ENCODE peak calls at places on chromosomes 7 and 10, in eight cellular contexts. N is heart left ventricle, E is A549, J is sigmoid colon, T is IMR-90, A is tibial nerve, L is body of pancreas, C is esophagus muscularis mucosa. O is an unnamed sample.

GRCh38 chr7:31192996-31193395 is 140.9 kb downstream of the ADCYAP1R1 start:
- DNase-seq in J (no peak), N (peak), T (peak), L (peak), C (no peak), E (peak), A (peak), O (peak)

GRCh38 chr10:70974351-70974901 is 86.1 kb upstream of the PCBD1 start:
- DNase-seq in T (peak), J (no peak), L (no peak), E (peak), N (no peak), C (no peak), A (no peak), O (peak)

GRCh38 chr10:110356628-110357245 is 52.0 kb upstream of the SMNDC1 start:
- DNase-seq in A (no peak), T (peak), J (no peak), E (no peak), C (no peak), L (no peak), N (no peak), O (no peak)

GRCh38 chr10:116590590-116591444 is at the start of gene PNLIPRP1:
- DNase-seq in J (no peak), A (no peak), L (peak), N (no peak), C (no peak), E (no peak), T (no peak), O (no peak)

GRCh38 chr10:79342811-79343541 is 4.3 kb upstream of the PPIF start:
- DNase-seq in J (no peak), A (no peak), L (peak), E (no peak), N (no peak), C (no peak), T (peak), O (no peak)

GRCh38 chr7:105839271-105839670 is 37.1 kb downstream of the ATXN7L1 start:
- DNase-seq in T (no peak), N (no peak), J (no peak), L (no peak), E (no peak), A (no peak), C (no peak), O (no peak)

GRCh38 chr7:39195967-39196366 is 218.3 kb downstream of the POU6F2 start:
- DNase-seq in L (no peak), J (no peak), N (no peak), C (no peak), T (no peak), E (no peak), A (no peak), O (no peak)

GRCh38 chr10:16030562-16030961 is 170.3 kb upstream of the MINDY3 start:
- DNase-seq in E (no peak), A (no peak), C (no peak), N (no peak), T (no peak), L (no peak), J (no peak), O (no peak)

GRCh38 chr7:114791771-114792170 is 130.1 kb upstream of the MDFIC start:
- DNase-seq in J (no peak), A (no peak), L (no peak), C (no peak), T (peak), E (no peak), N (no peak), O (no peak)

GRCh38 chr10:102629661-102630614 is 14.3 kb upstream of the TRIM8 start:
- DNase-seq in L (no peak), N (peak), J (peak), E (no peak), A (no peak), C (no peak), T (peak), O (peak)

GRCh38 chr7:126856691-126857291 is 395.9 kb downstream of the GRM8 start:
- DNase-seq in N (no peak), A (no peak), E (no peak), L (no peak), C (no peak), J (no peak), T (no peak), O (peak)

GRCh38 chr10:113895018-113895417 is 40.6 kb downstream of the NHLRC2 start:
- DNase-seq in L (no peak), A (no peak), N (no peak), J (no peak), E (no peak), C (no peak), T (peak), O (no peak)

DNA sequence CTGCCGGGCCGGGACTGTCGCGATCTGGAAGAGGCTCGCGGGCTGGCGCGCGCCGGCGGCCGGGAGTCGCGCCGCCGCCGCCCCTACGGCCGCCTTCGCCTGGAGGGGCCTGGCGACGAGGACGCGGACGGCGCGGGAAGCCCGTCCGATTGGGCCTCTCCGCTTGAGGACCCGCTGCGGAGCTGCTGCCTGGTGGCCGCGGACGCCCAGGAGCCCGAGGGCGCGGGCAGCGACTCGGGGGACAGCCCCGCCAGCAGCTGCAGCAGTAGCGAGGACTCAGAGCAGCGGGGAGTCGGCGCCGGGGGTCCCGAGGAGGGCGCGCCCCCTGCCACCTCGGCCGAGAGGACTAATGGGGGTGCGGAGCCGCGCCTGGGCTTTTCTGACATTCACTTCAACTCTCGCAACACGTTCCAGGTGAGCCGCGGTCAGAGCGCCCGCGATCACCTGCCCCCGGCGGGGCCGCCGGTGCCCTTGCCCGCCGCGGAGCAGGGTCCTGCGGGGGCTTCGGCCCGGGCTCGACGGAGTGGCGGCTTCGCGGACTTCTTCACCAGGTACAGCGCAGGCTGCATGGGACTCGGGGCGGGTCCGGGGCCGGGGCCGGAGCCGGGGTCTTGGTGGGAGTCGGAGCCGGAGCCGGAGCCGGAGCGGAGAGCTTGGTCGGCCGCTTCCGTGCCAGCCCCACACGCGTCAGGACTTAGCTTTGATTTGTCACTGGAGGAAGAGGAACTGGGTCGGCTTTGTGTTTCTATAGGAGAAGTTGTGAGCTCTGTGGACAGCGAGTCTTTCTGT is 887 bp downstream of the TBC1D12 start:
- DNase-seq in E (peak), A (no peak), J (peak), N (peak), T (peak), C (no peak), L (peak), O (no peak)
- TF ChIP-seq POLR2A in E (no peak), A (no peak), J (no peak), N (no peak), T (no peak), C (no peak), L (peak), O (no peak)

GRCh38 chr7:5634107-5634950 is 147.1 kb downstream of the RNF216 start:
- DNase-seq in C (no peak), J (peak), A (peak), E (no peak), N (peak), L (no peak), T (peak), O (peak)
- H3K4me3 ChIP-seq in C (peak), J (no peak), A (no peak), E (no peak), N (peak), L (no peak), T (no peak), O (no peak)

GRCh38 chr10:127649642-127650041 is 87.3 kb upstream of the FOXI2 start:
- DNase-seq in C (no peak), J (no peak), N (no peak), T (no peak), A (no peak), E (no peak), L (no peak), O (peak)
- TF ChIP-seq CTCF in C (no peak), J (no peak), N (no peak), T (no peak), A (no peak), E (peak), L (no peak), O (peak)

GRCh38 chr10:125158528-125159485 is 1.6 kb downstream of the CTBP2 start:
- DNase-seq in A (no peak), T (peak), L (peak), E (peak), N (peak), C (no peak), J (peak), O (peak)
- TF ChIP-seq POLR2A in A (no peak), T (peak), L (peak), E (peak), N (no peak), C (peak), J (no peak), O (no peak)

GRCh38 chr10:101311440-101312067 is 42.4 kb upstream of the BTRC start:
- DNase-seq in N (no peak), J (no peak), E (no peak), T (no peak), L (peak), C (no peak), A (no peak), O (no peak)
- H3K4me3 ChIP-seq in N (peak), J (peak), E (no peak), T (no peak), L (peak), C (peak), A (no peak), O (no peak)

O was measured in NB4.